ENCODE peak calls at places on chromosomes 13 and 19, in five cellular contexts. K is NCI-H2029 treated with DMSO at 0.1 percent for 48 hours; U is activated CD4-positive, alpha-beta T cell treated with anti-CD3 and anti-CD28 coated beads, Interleukin-2, amount 10 ng/mL, durations not matched to agents 7 days and 5 days; W is non-pigmented ciliary epithelial cell; Z is body of pancreas. S is an unnamed sample.

GRCh38 chr13:99796175-99796819 is 175.3 kb downstream of the ZIC5 start:
- DNase-seq in K (no peak), W (peak; percentile 4), U (peak; percentile 67), Z (no peak), S (no peak)

GRCh38 chr13:49400755-49401659 is 42.9 kb downstream of the CAB39L start:
- DNase-seq in Z (peak; percentile 24), W (no peak), U (no peak), K (no peak), S (no peak)

GRCh38 chr19:3821857-3822364 is 35.7 kb upstream of the MATK start:
- DNase-seq in U (peak; percentile 87), K (peak; percentile 15), W (no peak), Z (peak; percentile 71), S (peak; percentile 83)

GRCh38 chr13:40153516-40153915 is 498.1 kb downstream of the COG6 start:
- DNase-seq in Z (peak; percentile 41), U (no peak), K (no peak), W (no peak), S (no peak)

GRCh38 chr13:26699197-26699490 is 61.4 kb downstream of the GPR12 start:
- DNase-seq in Z (no peak), W (no peak), U (no peak), K (no peak), S (no peak)

GRCh38 chr13:112441779-112442310 is 65.7 kb downstream of the SPACA7 start:
- DNase-seq in W (no peak), K (no peak), U (no peak), Z (no peak), S (no peak)

GRCh38 chr13:97274782-97275252 is 52.7 kb downstream of the MBNL2 start:
- DNase-seq in K (no peak), U (no peak), W (peak; percentile 53), Z (no peak), S (no peak)

GRCh38 chr13:33279898-33280549 is 5.5 kb downstream of the STARD13 start:
- DNase-seq in Z (no peak), U (no peak), W (no peak), K (no peak), S (no peak)

GRCh38 chr13:51731759-51732158 is 72.2 kb downstream of the DHRS12 start:
- DNase-seq in Z (no peak), U (no peak), W (no peak), K (no peak), S (no peak)

GRCh38 chr19:19642506-19643157 is 825 bp downstream of the GMIP start:
- DNase-seq in W (no peak), K (no peak), U (peak; percentile 42), Z (no peak), S (peak; percentile 82)

GRCh38 chr13:114065141-114065925 is 67.1 kb downstream of the RASA3 start:
- DNase-seq in U (peak; percentile 66), Z (peak; percentile 76), W (peak; percentile 88), K (peak; percentile 10), S (peak; percentile 87)